ENCODE peak calls at places on chromosomes 16 and 17, in four cellular contexts. G, E, K and N are unnamed samples.

GRCh38 chr17:20095366-20096080 is 86.4 kb downstream of the SPECC1 start:
- DNase-seq in G (no peak), E (peak), K (peak), N (no peak)

GRCh38 chr16:73274140-73274539 is 226.2 kb upstream of the ZFHX3 start:
- DNase-seq in G (no peak), E (no peak), K (no peak), N (no peak)

GRCh38 chr16:79713609-79714309 is 113.2 kb upstream of the MAF start:
- DNase-seq in G (no peak), E (no peak), K (no peak), N (no peak)

GRCh38 chr17:36001862-36002603 is 680 bp upstream of the CCL15 start:
- DNase-seq in G (no peak), E (no peak), K (no peak), N (no peak)

GRCh38 chr17:58318065-58318481 is 10.5 kb downstream of the TSPOAP1 start:
- DNase-seq in G (no peak), E (no peak), K (no peak), N (peak)

GRCh38 chr17:81160306-81160705 is 5.0 kb upstream of the PVALEF start:
- DNase-seq in G (no peak), E (no peak), K (no peak), N (no peak)

GRCh38 chr16:9141813-9142212 is 50.4 kb downstream of the HAPSTR1 start:
- DNase-seq in G (no peak), E (no peak), K (no peak), N (no peak)

GRCh38 chr16:58492066-58492465 is 7.9 kb upstream of the NDRG4 start:
- DNase-seq in G (no peak), E (no peak), K (no peak), N (peak)

GRCh38 chr17:14205992-14206461 is 30.6 kb downstream of the CDRT15 start:
- DNase-seq in G (no peak), E (no peak), K (peak), N (no peak)

GRCh38 chr17:1561420-1562177 is 993 bp downstream of the PITPNA start:
- DNase-seq in G (no peak), E (no peak), K (no peak), N (no peak)

GRCh38 chr16:31072540-31073072 is 1.4 kb downstream of the ZNF668 start:
- DNase-seq in G (no peak), E (peak), K (no peak), N (no peak)

GRCh38 chr16:69927056-69927757 is 23.9 kb upstream of the CLEC18A start:
- DNase-seq in G (no peak), E (peak), K (no peak), N (peak)

GRCh38 chr17:65170839-65171238 is 33.7 kb downstream of the RGS9 start:
- DNase-seq in G (no peak), E (peak), K (no peak), N (no peak)

GRCh38 chr17:81019563-81020442 is 15.1 kb upstream of the BAIAP2 start:
- DNase-seq in G (no peak), E (no peak), K (no peak), N (no peak)

GRCh38 chr17:82267575-82268379 is 5.7 kb downstream of the CSNK1D start:
- DNase-seq in G (peak), E (peak), K (no peak), N (peak)

GRCh38 chr16:52529226-52529625 is 17.7 kb downstream of the TOX3 start:
- DNase-seq in G (no peak), E (no peak), K (no peak), N (no peak)

GRCh38 chr17:2068101-2068518 is 13.2 kb downstream of the HIC1 start:
- DNase-seq in G (no peak), E (peak), K (no peak), N (no peak)

GRCh38 chr16:68539704-68540370 is 746 bp downstream of the ZFP90 start:
- DNase-seq in G (no peak), E (peak), K (no peak), N (no peak)

GRCh38 chr16:57504491-57504890 is 18.2 kb upstream of the DOK4 start:
- DNase-seq in G (no peak), E (no peak), K (no peak), N (no peak)

GRCh38 chr17:17120716-17121115 is 78.5 kb downstream of the MPRIP start:
- DNase-seq in G (no peak), E (peak), K (no peak), N (peak)

GRCh38 chr17:78679495-78680395 is 102.3 kb downstream of the CYTH1 start:
- DNase-seq in G (no peak), E (no peak), K (no peak), N (no peak)

GRCh38 chr17:77555741-77556291 is 402.7 kb upstream of the TNRC6C start:
- DNase-seq in G (no peak), E (no peak), K (no peak), N (no peak)

GRCh38 chr16:81937305-81938038 is 73.8 kb downstream of the SDR42E1 start:
- DNase-seq in G (no peak), E (no peak), K (no peak), N (no peak)

GRCh38 chr16:75264531-75264998 is 13.1 kb upstream of the BCAR1 start:
- DNase-seq in G (no peak), E (peak), K (no peak), N (no peak)

GRCh38 chr16:12896562-12896961 is 4.8 kb upstream of the SHISA9 start:
- DNase-seq in G (no peak), E (no peak), K (peak), N (no peak)

GRCh38 chr16:48885456-48885855 is 275.5 kb upstream of the N4BP1 start:
- DNase-seq in G (no peak), E (no peak), K (no peak), N (no peak)

GRCh38 chr17:40605301-40605700 is 40.0 kb upstream of the CCR7 start:
- DNase-seq in G (no peak), E (no peak), K (no peak), N (no peak)

GRCh38 chr17:65074778-65075250 is 18.3 kb upstream of the GNA13 start:
- DNase-seq in G (no peak), E (peak), K (no peak), N (no peak)

GRCh38 chr17:46057366-46057765 is 58.3 kb downstream of the STH start:
- DNase-seq in G (no peak), E (peak), K (no peak), N (no peak)

GRCh38 chr17:82143333-82143732 is 45.3 kb upstream of the FASN start:
- DNase-seq in G (no peak), E (no peak), K (no peak), N (no peak)

GRCh38 chr16:72921620-72922019 is 126.3 kb downstream of the ZFHX3 start:
- DNase-seq in G (no peak), E (peak), K (no peak), N (no peak)

GRCh38 chr17:30113213-30113612 is 3.4 kb upstream of the NSRP1 start:
- DNase-seq in G (no peak), E (peak), K (no peak), N (no peak)

GRCh38 chr16:6375471-6376075 is 957.1 kb upstream of the RBFOX1 start:
- DNase-seq in G (no peak), E (no peak), K (no peak), N (no peak)

GRCh38 chr16:66588981-66589713 is 9.9 kb downstream of the CMTM2 start:
- DNase-seq in G (no peak), E (peak), K (no peak), N (no peak)

GRCh38 chr16:10086620-10087019 is 95.6 kb downstream of the GRIN2A start:
- DNase-seq in G (no peak), E (no peak), K (no peak), N (no peak)

GRCh38 chr17:35293151-35293837 is 50.4 kb downstream of the SLFN5 start:
- DNase-seq in G (no peak), E (peak), K (no peak), N (no peak)

GRCh38 chr17:42361781-42362186 is 26.5 kb downstream of the STAT3 start:
- DNase-seq in G (no peak), E (no peak), K (no peak), N (no peak)

GRCh38 chr17:3602499-3602898 is 6.7 kb downstream of the TRPV1 start:
- DNase-seq in G (no peak), E (peak), K (peak), N (no peak)
- TF ChIP-seq CTCF in G (peak), E (peak), K (peak), N (peak)

GRCh38 chr16:28192811-28193529 is 18.8 kb downstream of the XPO6 start:
- DNase-seq in G (no peak), E (no peak), K (no peak), N (no peak)
- TF ChIP-seq CTCF in G (no peak), E (no peak), K (no peak), N (no peak)

DNA sequence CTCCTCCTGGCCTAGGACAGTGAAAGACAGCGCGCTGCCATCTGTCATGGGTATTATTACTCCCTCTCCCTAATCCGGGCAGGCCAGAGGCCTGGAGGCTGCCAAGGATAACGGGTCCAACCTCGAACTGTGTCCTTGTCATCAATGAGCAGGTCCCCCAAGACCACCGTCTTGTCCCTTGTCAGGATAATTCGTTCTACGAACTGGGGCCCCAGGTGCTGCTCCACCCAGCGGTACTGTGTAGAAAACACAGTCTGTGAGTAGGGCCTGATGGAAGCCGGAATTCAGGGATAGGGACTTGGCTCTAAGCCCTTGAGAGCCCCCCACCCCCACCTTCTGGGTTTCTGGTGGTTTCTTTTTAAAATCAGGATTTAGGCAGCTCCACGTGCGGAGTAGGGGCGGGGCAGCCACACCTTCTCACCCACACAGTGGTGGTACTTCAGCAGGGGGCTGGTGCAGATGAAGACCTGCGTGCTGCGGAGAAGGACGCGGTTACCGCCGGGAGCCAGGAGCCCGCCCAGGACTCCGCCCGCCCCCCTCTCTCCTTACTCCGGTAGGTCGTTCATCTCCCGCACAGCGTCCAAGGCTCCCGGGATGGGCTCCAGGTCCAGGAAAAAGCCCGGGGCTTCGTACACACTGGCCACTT is 787 bp downstream of the NT5C start:
- DNase-seq in G (no peak), E (peak), K (peak), N (no peak)
- TF ChIP-seq CTCF in G (peak), E (peak), K (no peak), N (peak)

GRCh38 chr17:18321309-18321708 is 6.2 kb downstream of the SMCR8 start:
- DNase-seq in G (no peak), E (no peak), K (peak), N (no peak)
- TF ChIP-seq CTCF in G (no peak), E (no peak), K (peak), N (peak)

GRCh38 chr17:38747385-38748328 is 479 bp downstream of the PCGF2 start:
- DNase-seq in G (no peak), E (no peak), K (no peak), N (no peak)
- TF ChIP-seq CTCF in G (no peak), E (no peak), K (no peak), N (peak)

GRCh38 chr16:89489040-89489721 is 1.2 kb downstream of the ANKRD11 start:
- DNase-seq in G (peak), E (peak), K (peak), N (no peak)
- TF ChIP-seq CTCF in G (peak), E (peak), K (no peak), N (peak)